ENCODE peak calls at places on chromosomes 11 and 22, in four cellular contexts. E, Y, I and O are unnamed samples.
A peak's percentile ranks its signal among the peaks of the same experiment; 100 is the strongest.

GRCh38 chr11:128512478-128513127 is 74.8 kb downstream of the ETS1 start:
- DNase-seq in I (peak; percentile 70), E (peak; percentile 16), Y (peak; percentile 12), O (no peak)

GRCh38 chr22:48906177-48906835 is 921.4 kb downstream of the BRD1 start:
- DNase-seq in Y (no peak), E (no peak), I (no peak), O (no peak)

GRCh38 chr11:1006762-1007161 is 29.8 kb downstream of the MUC6 start:
- DNase-seq in I (no peak), Y (no peak), E (no peak), O (no peak)

GRCh38 chr11:14642873-14643696 is 519 bp upstream of the PDE3B start:
- DNase-seq in I (peak; percentile 23), Y (no peak), E (no peak), O (no peak)

GRCh38 chr11:64028398-64029115 is 7.2 kb upstream of the FLRT1 start:
- DNase-seq in Y (no peak), I (no peak), E (no peak), O (no peak)

GRCh38 chr22:46517255-46517761 is 20.1 kb downstream of the CELSR1 start:
- DNase-seq in Y (no peak), I (no peak), E (no peak), O (no peak)

GRCh38 chr11:126484266-126484665 is 128.8 kb downstream of the ST3GAL4 start:
- DNase-seq in E (peak; percentile 46), I (no peak), Y (peak; percentile 54), O (peak; percentile 11)

GRCh38 chr22:30885591-30885990 is 83.0 kb downstream of the MORC2 start:
- DNase-seq in E (no peak), I (no peak), Y (no peak), O (no peak)

GRCh38 chr11:17129003-17129402 is 51.5 kb upstream of the RPS13 start:
- DNase-seq in E (peak; percentile 74), Y (peak; percentile 62), I (no peak), O (peak; percentile 39)

GRCh38 chr11:64489831-64490441 is 101.1 kb upstream of the SLC22A12 start:
- DNase-seq in Y (peak; percentile 44), E (peak; percentile 44), I (peak; percentile 64), O (peak; percentile 41)

GRCh38 chr11:68010058-68011041 is at the start of gene ALDH3B1:
- DNase-seq in E (peak; percentile 84), I (no peak), Y (peak; percentile 93), O (peak; percentile 89)

GRCh38 chr11:73907191-73907590 is 30.4 kb downstream of the PAAF1 start:
- DNase-seq in I (peak; percentile 26), Y (peak; percentile 59), E (peak; percentile 64), O (peak; percentile 74)

GRCh38 chr22:44103735-44104134 is 77.0 kb upstream of the PARVG start:
- DNase-seq in Y (no peak), I (no peak), E (no peak), O (no peak)

GRCh38 chr11:289706-290620 is 1.0 kb downstream of the PGGHG start:
- DNase-seq in I (no peak), Y (no peak), E (no peak), O (no peak)

GRCh38 chr22:45090364-45090960 is 73.3 kb upstream of the NUP50 start:
- DNase-seq in I (no peak), Y (peak; percentile 25), E (no peak), O (no peak)

GRCh38 chr11:36583667-36584066 is 10.6 kb upstream of the IFTAP start:
- DNase-seq in I (no peak), E (no peak), Y (no peak), O (no peak)

GRCh38 chr11:9947231-9947864 is 283.5 kb downstream of the SWAP70 start:
- DNase-seq in I (no peak), Y (no peak), E (no peak), O (no peak)

GRCh38 chr11:494761-495536 is 12.1 kb downstream of the RNH1 start:
- DNase-seq in E (no peak), Y (no peak), I (no peak), O (no peak)

GRCh38 chr22:41358927-41359326 is 22.8 kb upstream of the TEF start:
- DNase-seq in E (no peak), I (no peak), Y (no peak), O (no peak)

GRCh38 chr11:118342503-118343161 is at the start of gene CD3D:
- DNase-seq in Y (no peak), E (no peak), I (peak; percentile 89), O (no peak)

GRCh38 chr11:7571640-7572000 is 57.8 kb downstream of the PPFIBP2 start:
- DNase-seq in Y (peak; percentile 75), E (peak; percentile 70), I (peak; percentile 62), O (peak; percentile 66)